ENCODE peak calls at places on chromosome 5, in seven cellular contexts. W, I, C, N, Q, H and R are unnamed samples.

GRCh38 chr5:134153657-134154056 is 23.1 kb downstream of the SKP1 start:
- DNase-seq in W (peak), I (no peak), C (no peak), N (no peak), Q (peak), H (no peak), R (no peak)

GRCh38 chr5:85938201-85938600 is 679.5 kb upstream of the COX7C start:
- DNase-seq in W (no peak), I (no peak), C (no peak), N (no peak), Q (no peak), H (no peak), R (no peak)

GRCh38 chr5:133612021-133612860 is at the start of gene FSTL4:
- DNase-seq in W (no peak), I (peak), C (peak), N (peak), Q (no peak), H (no peak), R (no peak)

GRCh38 chr5:42767491-42768105 is 11.0 kb downstream of the CCDC152 start:
- DNase-seq in W (peak), I (peak), C (no peak), N (peak), Q (peak), H (no peak), R (no peak)

GRCh38 chr5:125056641-125057345 is 310.4 kb upstream of the ZNF608 start:
- DNase-seq in W (no peak), I (no peak), C (no peak), N (no peak), Q (no peak), H (no peak), R (no peak)

GRCh38 chr5:142597546-142598337 is 88.1 kb downstream of the FGF1 start:
- DNase-seq in W (peak), I (no peak), C (no peak), N (no peak), Q (peak), H (no peak), R (peak)

GRCh38 chr5:126007841-126008240 is 415.4 kb upstream of the GRAMD2B start:
- DNase-seq in W (peak), I (no peak), C (no peak), N (no peak), Q (peak), H (no peak), R (no peak)

GRCh38 chr5:56142620-56143431 is 90.3 kb downstream of the ANKRD55 start:
- DNase-seq in W (peak), I (no peak), C (no peak), N (no peak), Q (no peak), H (no peak), R (no peak)

GRCh38 chr5:93789173-93790070 is 48.0 kb upstream of the POU5F2 start:
- DNase-seq in W (peak), I (no peak), C (no peak), N (no peak), Q (peak), H (no peak), R (no peak)

GRCh38 chr5:169910393-169910792 is 69.9 kb downstream of the INSYN2B start:
- DNase-seq in W (no peak), I (no peak), C (no peak), N (no peak), Q (no peak), H (no peak), R (no peak)

GRCh38 chr5:145991044-145991575 is 54.7 kb downstream of the SH3RF2 start:
- DNase-seq in W (peak), I (no peak), C (no peak), N (no peak), Q (peak), H (no peak), R (no peak)

GRCh38 chr5:146283344-146283761 is 55.3 kb upstream of the POU4F3 start:
- DNase-seq in W (peak), I (no peak), C (no peak), N (no peak), Q (peak), H (no peak), R (peak)

GRCh38 chr5:13143630-13144029 is 800.9 kb downstream of the DNAH5 start:
- DNase-seq in W (no peak), I (no peak), C (no peak), N (no peak), Q (no peak), H (no peak), R (peak)

GRCh38 chr5:14190194-14191164 is 47.3 kb downstream of the TRIO start:
- DNase-seq in W (peak), I (no peak), C (no peak), N (no peak), Q (peak), H (no peak), R (peak)

GRCh38 chr5:113202904-113203716 is 226.5 kb downstream of the DCP2 start:
- DNase-seq in W (no peak), I (no peak), C (no peak), N (no peak), Q (peak), H (no peak), R (peak)

GRCh38 chr5:174829511-174829864 is 105.1 kb downstream of the MSX2 start:
- DNase-seq in W (no peak), I (no peak), C (no peak), N (no peak), Q (no peak), H (no peak), R (no peak)

GRCh38 chr5:105836906-105837305 is 1833.8 kb downstream of the EFNA5 start:
- DNase-seq in W (no peak), I (no peak), C (no peak), N (no peak), Q (peak), H (no peak), R (no peak)

GRCh38 chr5:137888875-137889759 is at the start of gene PKD2L2:
- DNase-seq in W (no peak), I (peak), C (peak), N (peak), Q (peak), H (peak), R (peak)

GRCh38 chr5:9361835-9362234 is 184.0 kb downstream of the SEMA5A start:
- DNase-seq in W (peak), I (no peak), C (peak), N (peak), Q (peak), H (no peak), R (peak)

GRCh38 chr5:24642022-24642421 is 2.8 kb downstream of the CDH10 start:
- DNase-seq in W (peak), I (no peak), C (no peak), N (no peak), Q (peak), H (no peak), R (no peak)